ENCODE peak calls at places on chromosomes 2 and 18, in six cellular contexts. One of them, this sample, is unnamed.

GRCh38 chr2:58237741-58238140 is 3.4 kb downstream of the FANCL start:
- DNase-seq in transverse colon: no peak
- DNase-seq in AG10803: no peak
- DNase-seq in body of pancreas: no peak
- DNase-seq in DND-41: no peak
- DNase-seq in hepatocyte: no peak
- DNase-seq in this sample: no peak

GRCh38 chr18:53458944-53459580 is 765.4 kb downstream of the MBD2 start:
- DNase-seq in hepatocyte: peak; percentile 5
- DNase-seq in transverse colon: no peak
- DNase-seq in AG10803: no peak
- DNase-seq in DND-41: no peak
- DNase-seq in body of pancreas: no peak
- DNase-seq in this sample: no peak

GRCh38 chr18:61606068-61606660 is 272.9 kb downstream of the CDH20 start:
- DNase-seq in hepatocyte: peak; percentile 44
- DNase-seq in DND-41: no peak
- DNase-seq in transverse colon: no peak
- DNase-seq in AG10803: peak; percentile 68
- DNase-seq in body of pancreas: no peak
- DNase-seq in this sample: no peak

GRCh38 chr2:75559633-75560021 is 1.1 kb downstream of the EVA1A start:
- DNase-seq in body of pancreas: no peak
- DNase-seq in DND-41: no peak
- DNase-seq in AG10803: peak; percentile 33
- DNase-seq in transverse colon: no peak
- DNase-seq in hepatocyte: no peak
- DNase-seq in this sample: no peak

GRCh38 chr2:239052720-239053665 is 205.1 kb downstream of the TWIST2 start:
- DNase-seq in body of pancreas: no peak
- DNase-seq in DND-41: no peak
- DNase-seq in hepatocyte: no peak
- DNase-seq in AG10803: no peak
- DNase-seq in transverse colon: no peak
- DNase-seq in this sample: no peak

GRCh38 chr2:237818066-237818473 is 19.5 kb downstream of the RBM44 start:
- DNase-seq in DND-41: no peak
- DNase-seq in AG10803: peak; percentile 83
- DNase-seq in body of pancreas: no peak
- DNase-seq in hepatocyte: peak; percentile 23
- DNase-seq in transverse colon: no peak
- DNase-seq in this sample: no peak

GRCh38 chr2:189826039-189826438 is 41.8 kb downstream of the PMS1 start:
- DNase-seq in DND-41: no peak
- DNase-seq in AG10803: no peak
- DNase-seq in transverse colon: no peak
- DNase-seq in hepatocyte: no peak
- DNase-seq in body of pancreas: no peak
- DNase-seq in this sample: no peak

GRCh38 chr2:37421686-37422085 is 77.3 kb downstream of the QPCT start:
- DNase-seq in DND-41: no peak
- DNase-seq in body of pancreas: no peak
- DNase-seq in hepatocyte: no peak
- DNase-seq in transverse colon: no peak
- DNase-seq in AG10803: no peak
- DNase-seq in this sample: no peak

GRCh38 chr18:51211552-51211951 is 14.1 kb upstream of the MEX3C start:
- DNase-seq in transverse colon: peak; percentile 13
- DNase-seq in DND-41: no peak
- DNase-seq in AG10803: peak; percentile 63
- DNase-seq in hepatocyte: no peak
- DNase-seq in body of pancreas: no peak
- DNase-seq in this sample: no peak

GRCh38 chr2:58182527-58182926 is 58.6 kb downstream of the FANCL start:
- DNase-seq in transverse colon: no peak
- DNase-seq in body of pancreas: no peak
- DNase-seq in AG10803: no peak
- DNase-seq in hepatocyte: no peak
- DNase-seq in DND-41: no peak
- DNase-seq in this sample: no peak

GRCh38 chr18:59744271-59744721 is 47.1 kb upstream of the CCBE1 start:
- DNase-seq in hepatocyte: no peak
- DNase-seq in DND-41: no peak
- DNase-seq in AG10803: peak; percentile 100
- DNase-seq in body of pancreas: no peak
- DNase-seq in transverse colon: no peak
- DNase-seq in this sample: peak; percentile 66

GRCh38 chr2:219207884-219208740 is 1.5 kb downstream of the ZFAND2B start:
- DNase-seq in transverse colon: no peak
- DNase-seq in body of pancreas: no peak
- DNase-seq in DND-41: no peak
- DNase-seq in hepatocyte: peak; percentile 31
- DNase-seq in AG10803: peak; percentile 45
- DNase-seq in this sample: no peak
- H3K4me3 ChIP-seq in transverse colon: no peak overlapping the region
- H3K4me3 ChIP-seq in body of pancreas: no peak overlapping the region
- H3K4me3 ChIP-seq in DND-41: peak overlapping the region; percentile 70
- H3K4me3 ChIP-seq in hepatocyte: no peak overlapping the region
- H3K4me3 ChIP-seq in AG10803: peak overlapping the region; percentile 85
- H3K4me3 ChIP-seq in this sample: peak overlapping the region; percentile 83

GRCh38 chr2:186848873-186849578 is at the start of gene ZSWIM2:
- DNase-seq in DND-41: no peak
- DNase-seq in hepatocyte: peak; percentile 80
- DNase-seq in transverse colon: peak; percentile 13
- DNase-seq in AG10803: peak; percentile 98
- DNase-seq in body of pancreas: peak; percentile 66
- DNase-seq in this sample: peak; percentile 58
- H3K4me3 ChIP-seq in DND-41: no peak within 1 kb of the TSS
- H3K4me3 ChIP-seq in hepatocyte: peak within 1 kb of the TSS; percentile 50
- H3K4me3 ChIP-seq in transverse colon: peak within 1 kb of the TSS; percentile 18
- H3K4me3 ChIP-seq in AG10803: peak within 1 kb of the TSS; percentile 63
- H3K4me3 ChIP-seq in body of pancreas: no peak within 1 kb of the TSS
- H3K4me3 ChIP-seq in this sample: peak within 1 kb of the TSS; percentile 77

DNA sequence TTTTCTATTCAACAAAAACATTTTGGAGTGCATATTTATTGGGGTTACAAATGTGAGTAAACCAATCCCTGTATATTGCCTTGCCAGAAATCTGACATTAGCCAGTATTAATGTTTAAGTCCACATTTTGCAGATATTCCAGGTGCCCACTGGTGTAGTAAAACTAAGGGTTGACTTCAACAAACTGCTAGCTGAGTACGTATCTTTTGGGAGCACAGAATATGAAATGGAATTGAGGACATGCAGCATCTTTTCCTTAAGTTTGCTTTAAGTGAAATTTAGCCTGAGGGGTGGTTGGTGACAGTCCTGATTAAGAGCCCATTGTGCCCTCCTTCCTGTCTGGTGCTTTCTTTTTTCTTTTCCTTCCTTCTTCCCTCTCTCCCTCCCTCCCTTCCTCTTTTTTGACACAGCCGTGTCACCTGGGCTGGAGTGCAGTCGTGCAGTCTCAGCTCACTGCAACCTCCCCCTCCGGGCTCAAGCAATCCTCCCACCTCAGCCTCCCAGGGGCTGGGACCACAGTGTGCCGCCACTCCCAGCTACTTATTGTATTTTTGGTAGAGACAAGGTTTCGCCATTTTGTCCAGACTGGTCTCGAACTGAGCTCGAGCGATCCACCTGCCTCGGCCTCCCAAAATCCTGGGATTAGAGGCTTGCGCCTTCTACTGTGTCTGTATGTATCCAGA is 1.6 kb downstream of the NUP35 start:
- DNase-seq in body of pancreas: no peak
- DNase-seq in AG10803: no peak
- DNase-seq in DND-41: peak; percentile 41
- DNase-seq in transverse colon: no peak
- DNase-seq in hepatocyte: no peak
- DNase-seq in this sample: no peak
- H3K4me3 ChIP-seq in body of pancreas: no peak overlapping the region
- H3K4me3 ChIP-seq in AG10803: peak overlapping the region; percentile 24
- H3K4me3 ChIP-seq in DND-41: peak overlapping the region; percentile 96
- H3K4me3 ChIP-seq in transverse colon: no peak overlapping the region
- H3K4me3 ChIP-seq in hepatocyte: peak overlapping the region; percentile 47
- H3K4me3 ChIP-seq in this sample: no peak overlapping the region

GRCh38 chr2:216689397-216689796 is 6.0 kb downstream of the IGFBP5 start:
- DNase-seq in DND-41: no peak
- DNase-seq in transverse colon: no peak
- DNase-seq in hepatocyte: no peak
- DNase-seq in body of pancreas: no peak
- DNase-seq in AG10803: no peak
- DNase-seq in this sample: no peak

GRCh38 chr2:216690451-216691209 is 4.7 kb downstream of the IGFBP5 start:
- DNase-seq in transverse colon: no peak
- DNase-seq in body of pancreas: no peak
- DNase-seq in DND-41: no peak
- DNase-seq in hepatocyte: peak; percentile 53
- DNase-seq in AG10803: peak; percentile 92
- DNase-seq in this sample: no peak

GRCh38 chr2:216692636-216693413 is 2.5 kb downstream of the IGFBP5 start:
- DNase-seq in body of pancreas: peak; percentile 55
- DNase-seq in AG10803: peak; percentile 45
- DNase-seq in DND-41: peak; percentile 85
- DNase-seq in transverse colon: peak; percentile 77
- DNase-seq in hepatocyte: peak; percentile 88
- DNase-seq in this sample: no peak

GRCh38 chr2:216693414-216694100 is 1.8 kb downstream of the IGFBP5 start:
- DNase-seq in transverse colon: no peak
- DNase-seq in AG10803: no peak
- DNase-seq in DND-41: no peak
- DNase-seq in body of pancreas: no peak
- DNase-seq in hepatocyte: no peak
- DNase-seq in this sample: no peak

DNA sequence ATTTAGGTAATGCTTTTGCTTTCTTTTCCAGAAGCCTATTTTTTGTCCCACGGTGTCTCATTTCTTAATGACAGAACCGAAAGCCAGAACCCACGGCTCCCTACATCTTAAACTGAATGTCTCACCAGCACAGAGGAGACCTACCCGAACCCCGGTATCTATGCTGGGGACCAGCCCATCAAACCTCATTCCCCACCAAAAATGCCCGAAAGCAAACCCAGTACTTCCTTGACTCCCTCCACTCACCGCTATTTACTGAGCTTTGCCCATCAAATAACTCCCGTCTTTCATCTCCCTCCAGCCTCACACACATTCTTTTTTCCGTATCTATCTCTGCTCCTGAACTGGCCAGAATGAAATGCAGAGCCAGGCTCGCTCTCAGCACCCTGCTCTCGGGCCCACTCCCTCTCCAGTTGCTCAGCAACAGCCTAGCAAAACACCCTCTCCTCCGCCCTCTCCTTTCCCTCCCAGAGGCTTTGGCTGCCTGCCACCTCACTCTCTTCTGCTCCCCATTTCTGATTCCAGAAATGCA is 4.1 kb downstream of the IGFBP5 start:
- DNase-seq in AG10803: peak; percentile 77
- DNase-seq in transverse colon: peak; percentile 65
- DNase-seq in body of pancreas: peak; percentile 66
- DNase-seq in DND-41: peak; percentile 33
- DNase-seq in hepatocyte: peak; percentile 88
- DNase-seq in this sample: no peak
- H3K4me3 ChIP-seq in AG10803: peak overlapping the region; percentile 61
- H3K4me3 ChIP-seq in transverse colon: no peak overlapping the region
- H3K4me3 ChIP-seq in body of pancreas: no peak overlapping the region
- H3K4me3 ChIP-seq in DND-41: no peak overlapping the region
- H3K4me3 ChIP-seq in hepatocyte: peak overlapping the region; percentile 36
- H3K4me3 ChIP-seq in this sample: peak overlapping the region; percentile 93

DNA sequence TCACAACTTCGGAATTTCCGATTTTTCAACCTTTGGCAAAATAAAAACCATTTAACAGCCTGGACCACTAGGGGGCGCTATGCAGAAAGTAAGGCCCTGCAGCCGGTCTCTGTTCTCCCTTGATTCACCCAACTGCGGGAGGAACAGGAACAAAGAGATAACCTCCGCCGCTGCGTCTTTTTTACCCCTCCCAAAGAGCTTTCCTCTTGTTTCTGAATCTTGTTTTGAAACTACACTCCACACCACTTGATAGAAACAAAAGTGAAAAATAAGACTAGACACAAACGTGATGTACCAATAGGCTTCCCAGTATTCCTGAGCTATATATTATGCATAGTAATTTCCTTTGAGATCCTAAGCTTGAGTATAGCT is 231.2 kb downstream of the MYO3B start:
- DNase-seq in transverse colon: peak; percentile 78
- DNase-seq in DND-41: peak; percentile 67
- DNase-seq in AG10803: peak; percentile 67
- DNase-seq in hepatocyte: peak; percentile 88
- DNase-seq in body of pancreas: peak; percentile 75
- DNase-seq in this sample: peak; percentile 16
- H3K4me3 ChIP-seq in transverse colon: no peak overlapping the region
- H3K4me3 ChIP-seq in DND-41: peak overlapping the region; percentile 30
- H3K4me3 ChIP-seq in AG10803: no peak overlapping the region
- H3K4me3 ChIP-seq in hepatocyte: peak overlapping the region; percentile 3
- H3K4me3 ChIP-seq in body of pancreas: no peak overlapping the region
- H3K4me3 ChIP-seq in this sample: no peak overlapping the region

GRCh38 chr2:15894459-15895144 is 45.7 kb upstream of the MYCN start:
- DNase-seq in DND-41: no peak
- DNase-seq in transverse colon: no peak
- DNase-seq in body of pancreas: no peak
- DNase-seq in hepatocyte: no peak
- DNase-seq in AG10803: no peak
- DNase-seq in this sample: no peak

GRCh38 chr2:15890936-15891905 is 49.1 kb upstream of the MYCN start:
- DNase-seq in DND-41: no peak
- DNase-seq in hepatocyte: peak; percentile 63
- DNase-seq in body of pancreas: no peak
- DNase-seq in transverse colon: no peak
- DNase-seq in AG10803: no peak
- DNase-seq in this sample: no peak

GRCh38 chr2:15893689-15894325 is 46.5 kb upstream of the MYCN start:
- DNase-seq in transverse colon: no peak
- DNase-seq in DND-41: no peak
- DNase-seq in AG10803: no peak
- DNase-seq in body of pancreas: no peak
- DNase-seq in hepatocyte: no peak
- DNase-seq in this sample: no peak

GRCh38 chr2:15893085-15893484 is 47.3 kb upstream of the MYCN start:
- DNase-seq in AG10803: no peak
- DNase-seq in hepatocyte: no peak
- DNase-seq in DND-41: no peak
- DNase-seq in body of pancreas: no peak
- DNase-seq in transverse colon: no peak
- DNase-seq in this sample: no peak

GRCh38 chr2:15892575-15892974 is 47.8 kb upstream of the MYCN start:
- DNase-seq in hepatocyte: no peak
- DNase-seq in DND-41: no peak
- DNase-seq in transverse colon: no peak
- DNase-seq in AG10803: no peak
- DNase-seq in body of pancreas: no peak
- DNase-seq in this sample: no peak
- H3K4me3 ChIP-seq in hepatocyte: no peak overlapping the region
- H3K4me3 ChIP-seq in DND-41: no peak overlapping the region
- H3K4me3 ChIP-seq in transverse colon: no peak overlapping the region
- H3K4me3 ChIP-seq in AG10803: no peak overlapping the region
- H3K4me3 ChIP-seq in body of pancreas: no peak overlapping the region
- H3K4me3 ChIP-seq in this sample: no peak overlapping the region

This sample was measured in AG04450.